ENCODE peak calls at places on chromosomes 4 and X, in nine cellular contexts. B is BE2C, Q is endothelial cell, S is OCI-LY7, R is GM13977, C is fibroblast of lung, M is cardiac fibroblast, I is GM10248, A is PC-3. F is an unnamed sample.

GRCh38 chrX:129233791-129234190 is 289.5 kb downstream of the SMARCA1 start:
- DNase-seq in B (no peak), Q (no peak), S (no peak), R (no peak), C (peak; percentile 71), M (no peak), I (no peak), A (no peak), F (no peak)

GRCh38 chr4:4854649-4855292 is 4.7 kb upstream of the MSX1 start:
- DNase-seq in B (peak; percentile 32), Q (no peak), S (no peak), R (no peak), C (no peak), M (no peak), I (no peak), A (no peak), F (peak; percentile 57)

GRCh38 chr4:4687100-4687499 is 145.3 kb upstream of the STX18 start:
- DNase-seq in B (no peak), Q (no peak), S (no peak), R (no peak), C (no peak), M (no peak), I (no peak), A (no peak), F (no peak)

GRCh38 chrX:48972214-48973164 is 845 bp upstream of the KCND1 start:
- DNase-seq in B (peak; percentile 47), Q (peak; percentile 41), S (no peak), R (peak; percentile 57), C (peak; percentile 44), M (peak; percentile 48), I (peak; percentile 40), A (peak; percentile 55), F (peak; percentile 16)

GRCh38 chrX:11766487-11766886 is 8.4 kb downstream of the MSL3 start:
- DNase-seq in B (no peak), Q (no peak), S (no peak), R (no peak), C (no peak), M (no peak), I (no peak), A (no peak), F (no peak)

GRCh38 chr4:156970501-156971167 is 965 bp downstream of the PDGFC start:
- DNase-seq in B (peak; percentile 45), Q (peak; percentile 69), S (no peak), R (peak; percentile 23), C (peak; percentile 57), M (peak; percentile 74), I (no peak), A (peak; percentile 56), F (peak; percentile 70)

GRCh38 chr4:89283226-89283974 is 24.2 kb downstream of the GPRIN3 start:
- DNase-seq in B (no peak), Q (no peak), S (no peak), R (no peak), C (peak; percentile 48), M (peak; percentile 65), I (no peak), A (peak; percentile 22), F (no peak)

GRCh38 chr4:110852793-110853192 is 229.9 kb upstream of the PITX2 start:
- DNase-seq in B (no peak), Q (no peak), S (no peak), R (no peak), C (no peak), M (no peak), I (no peak), A (no peak), F (no peak)

GRCh38 chrX:72713130-72713529 is 976 bp downstream of the PHKA1 start:
- DNase-seq in B (no peak), Q (no peak), S (no peak), R (no peak), C (no peak), M (peak; percentile 8), I (no peak), A (peak; percentile 8), F (no peak)

GRCh38 chrX:21153503-21153902 is 220.7 kb upstream of the CNKSR2 start:
- DNase-seq in B (no peak), Q (no peak), S (no peak), R (no peak), C (peak; percentile 55), M (peak; percentile 47), I (no peak), A (no peak), F (no peak)

GRCh38 chr4:180960758-180961401 is 1282.3 kb upstream of the TENM3 start:
- DNase-seq in B (peak; percentile 82), Q (no peak), S (peak; percentile 30), R (no peak), C (peak; percentile 3), M (no peak), I (no peak), A (no peak), F (no peak)

GRCh38 chr4:14375816-14376215 is 626.5 kb upstream of the CPEB2 start:
- DNase-seq in B (no peak), Q (no peak), S (no peak), R (no peak), C (peak; percentile 54), M (peak; percentile 74), I (no peak), A (peak; percentile 55), F (no peak)

GRCh38 chrX:46898207-46898606 is 14.0 kb upstream of the JADE3 start:
- DNase-seq in B (no peak), Q (no peak), S (no peak), R (no peak), C (no peak), M (no peak), I (no peak), A (no peak), F (no peak)

GRCh38 chrX:46904626-46905025 is 7.6 kb upstream of the JADE3 start:
- DNase-seq in B (no peak), Q (no peak), S (no peak), R (no peak), C (no peak), M (no peak), I (no peak), A (no peak), F (no peak)

DNA sequence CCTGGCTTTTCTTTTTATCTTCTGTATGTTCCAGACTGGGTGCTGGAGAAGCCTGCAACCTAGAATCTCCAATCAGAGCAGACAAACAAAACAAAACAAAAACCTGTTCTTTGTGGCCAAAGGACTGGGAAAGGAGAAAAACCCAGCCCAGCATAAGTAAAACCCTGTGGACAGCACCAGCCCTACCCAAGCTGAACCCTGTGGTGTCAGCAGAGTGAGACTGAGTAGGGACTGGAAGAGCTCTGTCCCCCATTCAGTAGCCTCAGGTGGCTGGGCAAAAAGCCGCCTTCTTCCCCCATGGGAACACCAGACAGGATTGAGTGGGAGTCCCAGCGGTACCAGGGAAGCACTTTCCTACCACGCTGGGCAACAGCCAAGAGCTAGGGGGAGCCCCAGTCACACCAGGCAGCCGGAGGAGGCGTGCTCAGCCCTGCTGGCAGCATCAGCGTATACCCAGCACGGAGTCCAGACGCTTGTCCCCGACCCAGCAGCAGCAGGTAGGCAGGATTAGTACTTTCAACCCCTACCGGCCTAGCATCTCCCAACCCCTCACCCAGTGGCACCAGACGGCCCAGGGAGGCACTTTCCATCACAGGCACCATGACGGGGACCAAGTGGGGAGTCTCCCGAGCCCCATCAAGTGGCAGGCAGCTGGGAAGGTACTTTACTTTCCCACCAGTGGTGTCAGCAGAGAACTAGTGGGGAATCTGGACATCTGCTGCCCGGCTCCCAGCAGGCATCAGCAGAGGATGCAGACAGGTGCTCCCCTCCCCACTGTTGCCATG is 8.6 kb upstream of the JADE3 start:
- DNase-seq in B (peak; percentile 87), Q (peak; percentile 55), S (peak; percentile 80), R (peak; percentile 62), C (peak; percentile 65), M (peak; percentile 70), I (peak; percentile 64), A (peak; percentile 87), F (peak; percentile 63)
- TF ChIP-seq CTCF in B (peak; percentile 66), Q (no peak), S (peak; percentile 78), R (peak; percentile 67), C (peak; percentile 62), M (peak; percentile 47), I (peak; percentile 56), A (peak; percentile 88), F (peak; percentile 36)

DNA sequence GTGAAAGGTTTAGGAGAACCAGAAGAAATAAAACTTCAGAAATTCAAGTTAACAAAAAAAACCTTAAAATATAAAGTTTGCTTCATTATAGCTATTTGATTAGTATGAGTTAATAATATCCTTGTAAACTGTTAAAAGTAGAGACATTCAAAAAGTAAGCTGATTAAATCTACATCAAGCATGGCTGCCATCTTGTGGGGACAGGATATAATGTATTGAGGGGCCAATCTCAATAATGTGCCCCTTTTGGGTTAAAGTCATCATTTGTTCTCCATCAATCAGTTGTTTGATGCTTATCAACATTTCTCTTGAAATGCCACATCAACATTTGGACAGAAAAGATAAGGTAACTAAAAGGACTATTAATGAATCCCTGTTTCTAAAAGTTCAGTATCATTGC is 4.6 kb upstream of the GRID2 start:
- DNase-seq in B (no peak), Q (no peak), S (no peak), R (no peak), C (peak; percentile 11), M (peak; percentile 46), I (no peak), A (peak; percentile 27), F (no peak)
- TF ChIP-seq CTCF in B (no peak), Q (no peak), S (no peak), R (no peak), C (peak; percentile 30), M (peak; percentile 40), I (no peak), A (peak; percentile 63), F (no peak)

DNA sequence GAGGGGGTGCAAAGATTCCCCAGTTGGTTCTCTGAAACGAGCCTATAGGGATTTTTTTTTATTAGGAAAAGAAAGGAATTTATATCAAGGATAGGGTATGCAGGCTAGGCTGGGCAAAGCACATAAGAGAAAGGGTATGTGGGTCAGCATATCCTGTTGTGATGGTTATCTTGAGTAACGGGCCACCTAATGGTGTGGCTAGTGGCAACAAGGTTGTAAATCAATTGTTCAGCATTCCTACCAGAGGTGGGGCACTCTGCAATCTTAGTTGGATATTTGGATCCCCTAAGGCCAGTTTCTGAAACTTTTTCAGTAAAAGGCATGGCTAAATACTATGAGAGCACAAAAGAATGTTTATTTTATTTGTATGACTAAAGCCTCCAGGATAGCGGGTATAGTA is 42.7 kb downstream of the DCAF12L1 start:
- DNase-seq in B (no peak), Q (no peak), S (no peak), R (no peak), C (no peak), M (no peak), I (no peak), A (peak; percentile 14), F (no peak)
- TF ChIP-seq CTCF in B (no peak), Q (no peak), S (no peak), R (no peak), C (no peak), M (no peak), I (no peak), A (no peak), F (no peak)

DNA sequence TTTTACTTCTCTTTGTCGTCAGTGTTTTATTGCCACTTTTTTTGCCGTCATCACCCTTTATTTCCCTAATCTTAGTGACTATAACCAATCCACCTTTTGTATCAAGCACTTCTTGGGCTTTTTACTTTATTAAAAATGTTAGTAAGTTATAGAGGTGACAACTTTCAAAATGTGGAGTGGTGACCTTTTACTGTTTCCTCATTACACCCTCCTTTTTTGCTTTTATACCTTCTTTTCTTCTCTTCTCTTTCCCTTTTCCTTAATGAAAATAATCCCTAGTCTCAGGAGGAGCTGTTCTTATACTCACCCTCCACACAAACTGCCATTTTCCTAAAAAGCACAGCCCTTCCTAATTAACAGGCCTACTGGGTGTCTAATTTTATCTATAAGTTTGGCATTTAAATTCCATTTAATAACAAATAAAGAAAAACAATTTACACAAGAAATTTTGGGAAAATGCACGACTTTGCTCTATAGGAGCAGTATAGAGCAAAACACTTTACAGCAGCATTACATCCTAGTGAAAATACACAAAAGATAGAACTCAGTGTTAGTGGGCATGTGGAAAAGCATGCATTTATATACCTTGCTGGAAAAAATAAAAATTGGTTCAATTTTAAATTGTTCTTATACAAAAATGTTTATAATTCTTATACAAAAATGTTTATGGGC is 27.3 kb downstream of the BBS12 start:
- DNase-seq in B (no peak), Q (no peak), S (no peak), R (no peak), C (no peak), M (peak; percentile 59), I (no peak), A (peak; percentile 32), F (no peak)
- TF ChIP-seq CTCF in B (peak; percentile 28), Q (peak; percentile 49), S (peak; percentile 25), R (no peak), C (peak; percentile 27), M (peak; percentile 62), I (no peak), A (peak; percentile 50), F (peak; percentile 32)